ENCODE peak calls at places on chromosomes 1 and 21, in seven cellular contexts. U, H, Q, C, V, X and I are unnamed samples.

GRCh38 chr1:182628657-182629056 is 24.5 kb upstream of the RGS16 start:
- DNase-seq in U (no peak), H (no peak), Q (no peak), C (no peak), V (no peak), X (no peak), I (no peak)

GRCh38 chr1:208090776-208091291 is 153.3 kb downstream of the PLXNA2 start:
- DNase-seq in U (no peak), H (no peak), Q (no peak), C (no peak), V (no peak), X (no peak), I (no peak)

GRCh38 chr21:32300117-32300681 is 1.5 kb downstream of the MRAP start:
- DNase-seq in U (no peak), H (no peak), Q (no peak), C (no peak), V (no peak), X (no peak), I (no peak)

GRCh38 chr21:42574234-42575027 is 60.8 kb downstream of the SLC37A1 start:
- DNase-seq in U (no peak), H (peak), Q (no peak), C (peak), V (no peak), X (no peak), I (no peak)

GRCh38 chr1:89085781-89086180 is 20.8 kb upstream of the GBP1 start:
- DNase-seq in U (no peak), H (peak), Q (peak), C (no peak), V (no peak), X (no peak), I (peak)

GRCh38 chr21:35002879-35003722 is 46.0 kb downstream of the RUNX1 start:
- DNase-seq in U (no peak), H (peak), Q (no peak), C (no peak), V (no peak), X (no peak), I (no peak)

GRCh38 chr1:22123901-22124404 is 18.9 kb downstream of the WNT4 start:
- DNase-seq in U (no peak), H (no peak), Q (no peak), C (no peak), V (no peak), X (no peak), I (no peak)

GRCh38 chr1:109296782-109297181 is 10.0 kb downstream of the MYBPHL start:
- DNase-seq in U (no peak), H (no peak), Q (no peak), C (no peak), V (no peak), X (no peak), I (no peak)

GRCh38 chr1:43932786-43933385 is 715 bp upstream of the ARTN start:
- DNase-seq in U (no peak), H (peak), Q (no peak), C (no peak), V (no peak), X (no peak), I (no peak)

GRCh38 chr1:161071886-161072371 is 2.2 kb upstream of the ARHGAP30 start:
- DNase-seq in U (peak), H (peak), Q (peak), C (no peak), V (no peak), X (peak), I (peak)

GRCh38 chr21:29504751-29505321 is 206.1 kb downstream of the BACH1 start:
- DNase-seq in U (no peak), H (peak), Q (no peak), C (no peak), V (no peak), X (no peak), I (no peak)

GRCh38 chr1:178461676-178462075 is 35.1 kb downstream of the CLEC20A start:
- DNase-seq in U (no peak), H (no peak), Q (no peak), C (no peak), V (no peak), X (no peak), I (no peak)

GRCh38 chr1:62870148-62870547 is 86.2 kb downstream of the ATG4C start:
- DNase-seq in U (no peak), H (no peak), Q (no peak), C (no peak), V (no peak), X (no peak), I (no peak)

GRCh38 chr1:147541672-147542548 is 609 bp downstream of the BCL9 start:
- DNase-seq in U (peak), H (peak), Q (no peak), C (peak), V (no peak), X (no peak), I (no peak)

GRCh38 chr1:23452011-23452411 is 27.5 kb upstream of the TCEA3 start:
- DNase-seq in U (peak), H (peak), Q (no peak), C (peak), V (no peak), X (no peak), I (peak)

GRCh38 chr21:29624776-29625175 is 315.0 kb downstream of the GRIK1 start:
- DNase-seq in U (no peak), H (no peak), Q (no peak), C (no peak), V (no peak), X (no peak), I (no peak)

GRCh38 chr1:92291372-92291999 is 7.3 kb downstream of the GLMN start:
- DNase-seq in U (no peak), H (peak), Q (no peak), C (no peak), V (peak), X (no peak), I (no peak)

GRCh38 chr1:222654849-222655248 is 37.0 kb downstream of the MIA3 start:
- DNase-seq in U (peak), H (peak), Q (peak), C (peak), V (no peak), X (peak), I (peak)

GRCh38 chr1:172108494-172108893 is 267.2 kb downstream of the DNM3 start:
- DNase-seq in U (no peak), H (peak), Q (no peak), C (no peak), V (no peak), X (no peak), I (no peak)

GRCh38 chr1:114589122-114589521 is 7.7 kb upstream of the BCAS2 start:
- DNase-seq in U (no peak), H (no peak), Q (no peak), C (no peak), V (no peak), X (no peak), I (no peak)

GRCh38 chr1:151946366-151946764 is 37.1 kb upstream of the THEM4 start:
- DNase-seq in U (no peak), H (peak), Q (no peak), C (no peak), V (no peak), X (no peak), I (no peak)

GRCh38 chr1:3230553-3230952 is 161.6 kb downstream of the PRDM16 start:
- DNase-seq in U (no peak), H (no peak), Q (no peak), C (no peak), V (no peak), X (no peak), I (no peak)

GRCh38 chr1:244012232-244012631 is 38.9 kb upstream of the ZBTB18 start:
- DNase-seq in U (no peak), H (peak), Q (no peak), C (no peak), V (no peak), X (no peak), I (no peak)

GRCh38 chr21:30257773-30258172 is 25.0 kb downstream of the KRTAP24-1 start:
- DNase-seq in U (no peak), H (peak), Q (no peak), C (no peak), V (no peak), X (no peak), I (no peak)

GRCh38 chr1:32337855-32338636 is 2.0 kb upstream of the MARCKSL1 start:
- DNase-seq in U (no peak), H (no peak), Q (peak), C (no peak), V (peak), X (no peak), I (no peak)

GRCh38 chr1:211478376-211478775 is 13.6 kb downstream of the RD3 start:
- DNase-seq in U (no peak), H (no peak), Q (no peak), C (no peak), V (no peak), X (no peak), I (no peak)

GRCh38 chr1:154791292-154792278 is 78.5 kb downstream of the KCNN3 start:
- DNase-seq in U (peak), H (peak), Q (no peak), C (no peak), V (no peak), X (peak), I (peak)

GRCh38 chr1:202007703-202008489 is 2.5 kb upstream of the ELF3 start:
- DNase-seq in U (no peak), H (peak), Q (no peak), C (peak), V (no peak), X (no peak), I (no peak)

GRCh38 chr1:93827128-93827527 is 51.9 kb downstream of the DNTTIP2 start:
- DNase-seq in U (no peak), H (no peak), Q (no peak), C (no peak), V (no peak), X (no peak), I (no peak)

GRCh38 chr21:38503588-38503987 is 5.3 kb upstream of the ERG start:
- DNase-seq in U (no peak), H (peak), Q (no peak), C (no peak), V (no peak), X (no peak), I (no peak)

GRCh38 chr1:53525595-53525994 is 66.4 kb downstream of the DMRTB1 start:
- DNase-seq in U (no peak), H (no peak), Q (no peak), C (no peak), V (no peak), X (no peak), I (no peak)

GRCh38 chr1:92851729-92852128 is 19.9 kb downstream of the RPL5 start:
- DNase-seq in U (no peak), H (no peak), Q (no peak), C (no peak), V (no peak), X (no peak), I (no peak)

GRCh38 chr1:26278835-26279597 is 870 bp upstream of the SH3BGRL3 start:
- DNase-seq in U (no peak), H (peak), Q (peak), C (peak), V (no peak), X (no peak), I (no peak)

GRCh38 chr1:41492341-41492848 is 7.9 kb upstream of the EDN2 start:
- DNase-seq in U (peak), H (no peak), Q (peak), C (peak), V (no peak), X (peak), I (no peak)

GRCh38 chr1:42767510-42767924 is 468 bp downstream of the C1orf50 start:
- DNase-seq in U (no peak), H (no peak), Q (peak), C (no peak), V (no peak), X (no peak), I (no peak)

GRCh38 chr1:42340093-42340492 is 5.1 kb upstream of the FOXJ3 start:
- DNase-seq in U (no peak), H (peak), Q (no peak), C (no peak), V (no peak), X (no peak), I (no peak)

GRCh38 chr1:6037338-6037762 is 8.3 kb upstream of the KCNAB2 start:
- DNase-seq in U (no peak), H (peak), Q (peak), C (no peak), V (no peak), X (no peak), I (no peak)

GRCh38 chr1:246221390-246222240 is 285.5 kb downstream of the SMYD3 start:
- DNase-seq in U (no peak), H (no peak), Q (no peak), C (no peak), V (no peak), X (no peak), I (no peak)

GRCh38 chr1:62194651-62195282 is at the start of gene L1TD1:
- DNase-seq in U (no peak), H (no peak), Q (no peak), C (no peak), V (no peak), X (no peak), I (no peak)

GRCh38 chr1:221994274-221994698 is 252.4 kb upstream of the DUSP10 start:
- DNase-seq in U (no peak), H (peak), Q (no peak), C (no peak), V (no peak), X (peak), I (no peak)